ENCODE peak calls at places on chromosomes 13 and 19, in eight cellular contexts. One of them, this sample, is unnamed.

GRCh38 chr19:17333611-17334413 is 843 bp downstream of the ANO8 start:
- DNase-seq in astrocyte of the spinal cord: peak
- DNase-seq in fibroblast of mammary gland: peak
- DNase-seq in fibroblast of pulmonary artery: peak
- DNase-seq in cardiac muscle cell: peak
- DNase-seq in colonic mucosa: no peak
- DNase-seq in mammary epithelial cell: peak
- DNase-seq in neural progenitor cell: peak
- DNase-seq in this sample: peak

GRCh38 chr13:32150794-32151193 is 119.2 kb downstream of the FRY start:
- DNase-seq in astrocyte of the spinal cord: peak
- DNase-seq in fibroblast of mammary gland: peak
- DNase-seq in fibroblast of pulmonary artery: peak
- DNase-seq in cardiac muscle cell: peak
- DNase-seq in colonic mucosa: peak
- DNase-seq in mammary epithelial cell: no peak
- DNase-seq in neural progenitor cell: no peak
- DNase-seq in this sample: peak

GRCh38 chr19:10430505-10431253 is 10.3 kb downstream of the PDE4A start:
- DNase-seq in astrocyte of the spinal cord: no peak
- DNase-seq in fibroblast of mammary gland: no peak
- DNase-seq in fibroblast of pulmonary artery: peak
- DNase-seq in cardiac muscle cell: peak
- DNase-seq in colonic mucosa: peak
- DNase-seq in mammary epithelial cell: no peak
- DNase-seq in neural progenitor cell: peak
- DNase-seq in this sample: peak

GRCh38 chr13:29888306-29888705 is 37.9 kb upstream of the UBL3 start:
- DNase-seq in astrocyte of the spinal cord: no peak
- DNase-seq in fibroblast of mammary gland: peak
- DNase-seq in fibroblast of pulmonary artery: peak
- DNase-seq in cardiac muscle cell: peak
- DNase-seq in colonic mucosa: no peak
- DNase-seq in mammary epithelial cell: peak
- DNase-seq in neural progenitor cell: no peak
- DNase-seq in this sample: peak

GRCh38 chr13:31240921-31241320 is 41.1 kb downstream of the B3GLCT start:
- DNase-seq in astrocyte of the spinal cord: no peak
- DNase-seq in fibroblast of mammary gland: peak
- DNase-seq in fibroblast of pulmonary artery: peak
- DNase-seq in cardiac muscle cell: peak
- DNase-seq in colonic mucosa: no peak
- DNase-seq in mammary epithelial cell: no peak
- DNase-seq in neural progenitor cell: no peak
- DNase-seq in this sample: peak

GRCh38 chr13:95677564-95678386 is 836 bp downstream of the DNAJC3 start:
- DNase-seq in astrocyte of the spinal cord: peak
- DNase-seq in fibroblast of mammary gland: peak
- DNase-seq in fibroblast of pulmonary artery: peak
- DNase-seq in cardiac muscle cell: peak
- DNase-seq in colonic mucosa: peak
- DNase-seq in mammary epithelial cell: peak
- DNase-seq in neural progenitor cell: peak
- DNase-seq in this sample: peak

GRCh38 chr19:35704218-35704617 is at the start of gene ZBTB32:
- DNase-seq in astrocyte of the spinal cord: peak
- DNase-seq in fibroblast of mammary gland: peak
- DNase-seq in fibroblast of pulmonary artery: peak
- DNase-seq in cardiac muscle cell: peak
- DNase-seq in colonic mucosa: peak
- DNase-seq in mammary epithelial cell: peak
- DNase-seq in neural progenitor cell: peak
- DNase-seq in this sample: peak

GRCh38 chr19:21839966-21840365 is 4.0 kb upstream of the ZNF43 start:
- DNase-seq in astrocyte of the spinal cord: no peak
- DNase-seq in fibroblast of mammary gland: no peak
- DNase-seq in fibroblast of pulmonary artery: no peak
- DNase-seq in cardiac muscle cell: no peak
- DNase-seq in colonic mucosa: no peak
- DNase-seq in mammary epithelial cell: no peak
- DNase-seq in neural progenitor cell: no peak
- DNase-seq in this sample: no peak

GRCh38 chr19:57280913-57281425 is 684 bp downstream of the ZNF460 start:
- DNase-seq in astrocyte of the spinal cord: no peak
- DNase-seq in fibroblast of mammary gland: peak
- DNase-seq in fibroblast of pulmonary artery: no peak
- DNase-seq in cardiac muscle cell: no peak
- DNase-seq in colonic mucosa: no peak
- DNase-seq in mammary epithelial cell: peak
- DNase-seq in neural progenitor cell: no peak
- DNase-seq in this sample: no peak

GRCh38 chr13:46296920-46297319 is 85.2 kb downstream of the LRRC63 start:
- DNase-seq in astrocyte of the spinal cord: peak
- DNase-seq in fibroblast of mammary gland: peak
- DNase-seq in fibroblast of pulmonary artery: peak
- DNase-seq in cardiac muscle cell: peak
- DNase-seq in colonic mucosa: no peak
- DNase-seq in mammary epithelial cell: peak
- DNase-seq in neural progenitor cell: no peak
- DNase-seq in this sample: peak

GRCh38 chr19:7292950-7293794 is 1.0 kb downstream of the INSR start:
- DNase-seq in astrocyte of the spinal cord: no peak
- DNase-seq in fibroblast of mammary gland: no peak
- DNase-seq in fibroblast of pulmonary artery: no peak
- DNase-seq in cardiac muscle cell: peak
- DNase-seq in colonic mucosa: peak
- DNase-seq in mammary epithelial cell: no peak
- DNase-seq in neural progenitor cell: peak
- DNase-seq in this sample: no peak

GRCh38 chr13:111344471-111345191 is 24.2 kb downstream of the TEX29 start:
- DNase-seq in astrocyte of the spinal cord: peak
- DNase-seq in fibroblast of mammary gland: peak
- DNase-seq in fibroblast of pulmonary artery: peak
- DNase-seq in cardiac muscle cell: peak
- DNase-seq in colonic mucosa: no peak
- DNase-seq in mammary epithelial cell: no peak
- DNase-seq in neural progenitor cell: peak
- DNase-seq in this sample: peak

GRCh38 chr19:40539070-40539469 is 37.6 kb upstream of the SHKBP1 start:
- DNase-seq in astrocyte of the spinal cord: no peak
- DNase-seq in fibroblast of mammary gland: peak
- DNase-seq in fibroblast of pulmonary artery: no peak
- DNase-seq in cardiac muscle cell: no peak
- DNase-seq in colonic mucosa: no peak
- DNase-seq in mammary epithelial cell: peak
- DNase-seq in neural progenitor cell: no peak
- DNase-seq in this sample: no peak

DNA sequence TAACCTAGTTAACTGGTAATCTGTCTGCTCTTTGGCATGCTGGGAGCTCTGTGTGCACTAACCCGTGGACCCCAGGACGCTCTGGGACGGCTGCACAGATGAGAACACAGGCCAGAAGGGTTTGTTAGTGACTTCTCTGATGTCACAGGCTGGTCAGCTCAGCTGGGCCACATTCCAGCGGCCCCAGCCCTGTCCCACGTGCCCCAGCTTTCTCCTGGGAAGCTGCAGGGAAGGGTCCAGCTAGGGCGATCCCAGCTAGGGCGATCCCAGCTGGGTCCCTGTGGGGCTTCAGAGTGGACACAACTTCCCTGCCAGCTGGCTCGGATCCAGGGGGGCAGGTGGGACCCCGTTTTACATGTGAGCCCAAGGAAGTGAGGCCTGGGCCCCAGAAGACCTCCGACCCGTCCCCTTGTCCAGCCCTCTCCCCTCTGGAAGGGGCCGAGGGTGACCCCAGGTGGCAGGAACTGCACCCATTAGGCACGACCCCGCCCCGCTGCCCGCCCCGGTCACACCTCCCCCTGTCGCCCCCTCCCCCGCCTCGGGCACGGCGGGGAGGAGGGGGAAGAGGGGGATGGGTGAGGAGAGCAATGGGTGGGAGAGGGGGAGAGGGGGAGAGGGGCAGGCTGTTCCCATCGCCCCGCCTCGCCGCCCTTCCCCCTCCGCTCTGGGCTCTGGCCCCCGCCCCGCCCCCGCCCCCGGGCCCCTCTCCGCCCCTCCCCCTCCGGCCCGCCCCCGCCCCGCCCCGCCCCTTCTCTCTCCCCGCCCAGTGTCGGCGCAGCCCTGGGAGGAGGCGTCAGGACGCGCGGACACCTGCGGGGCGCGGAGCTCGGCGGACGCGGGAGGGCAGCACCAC is 75.2 kb upstream of the MCF2L start:
- DNase-seq in astrocyte of the spinal cord: no peak
- DNase-seq in fibroblast of mammary gland: no peak
- DNase-seq in fibroblast of pulmonary artery: peak
- DNase-seq in cardiac muscle cell: peak
- DNase-seq in colonic mucosa: peak
- DNase-seq in mammary epithelial cell: no peak
- DNase-seq in neural progenitor cell: peak
- DNase-seq in this sample: no peak
- TF ChIP-seq CTCF in astrocyte of the spinal cord: no peak
- TF ChIP-seq CTCF in fibroblast of mammary gland: no peak
- TF ChIP-seq CTCF in fibroblast of pulmonary artery: no peak
- TF ChIP-seq CTCF in cardiac muscle cell: no peak
- TF ChIP-seq CTCF in colonic mucosa: no peak
- TF ChIP-seq CTCF in mammary epithelial cell: no peak
- TF ChIP-seq CTCF in neural progenitor cell: no peak
- TF ChIP-seq CTCF in this sample: no peak

GRCh38 chr19:38043649-38044144 is 136.7 kb downstream of the SIPA1L3 start:
- DNase-seq in astrocyte of the spinal cord: no peak
- DNase-seq in fibroblast of mammary gland: no peak
- DNase-seq in fibroblast of pulmonary artery: no peak
- DNase-seq in cardiac muscle cell: no peak
- DNase-seq in colonic mucosa: no peak
- DNase-seq in mammary epithelial cell: no peak
- DNase-seq in neural progenitor cell: no peak
- DNase-seq in this sample: no peak

GRCh38 chr19:38042132-38042531 is 135.1 kb downstream of the SIPA1L3 start:
- DNase-seq in astrocyte of the spinal cord: no peak
- DNase-seq in fibroblast of mammary gland: no peak
- DNase-seq in fibroblast of pulmonary artery: no peak
- DNase-seq in cardiac muscle cell: no peak
- DNase-seq in colonic mucosa: no peak
- DNase-seq in mammary epithelial cell: no peak
- DNase-seq in neural progenitor cell: no peak
- DNase-seq in this sample: no peak

GRCh38 chr19:38045554-38046253 is 138.7 kb downstream of the SIPA1L3 start:
- DNase-seq in astrocyte of the spinal cord: no peak
- DNase-seq in fibroblast of mammary gland: no peak
- DNase-seq in fibroblast of pulmonary artery: no peak
- DNase-seq in cardiac muscle cell: no peak
- DNase-seq in colonic mucosa: no peak
- DNase-seq in mammary epithelial cell: no peak
- DNase-seq in neural progenitor cell: no peak
- DNase-seq in this sample: no peak

GRCh38 chr19:38046254-38047047 is 139.4 kb downstream of the SIPA1L3 start:
- DNase-seq in astrocyte of the spinal cord: no peak
- DNase-seq in fibroblast of mammary gland: no peak
- DNase-seq in fibroblast of pulmonary artery: no peak
- DNase-seq in cardiac muscle cell: no peak
- DNase-seq in colonic mucosa: peak
- DNase-seq in mammary epithelial cell: no peak
- DNase-seq in neural progenitor cell: no peak
- DNase-seq in this sample: no peak

DNA sequence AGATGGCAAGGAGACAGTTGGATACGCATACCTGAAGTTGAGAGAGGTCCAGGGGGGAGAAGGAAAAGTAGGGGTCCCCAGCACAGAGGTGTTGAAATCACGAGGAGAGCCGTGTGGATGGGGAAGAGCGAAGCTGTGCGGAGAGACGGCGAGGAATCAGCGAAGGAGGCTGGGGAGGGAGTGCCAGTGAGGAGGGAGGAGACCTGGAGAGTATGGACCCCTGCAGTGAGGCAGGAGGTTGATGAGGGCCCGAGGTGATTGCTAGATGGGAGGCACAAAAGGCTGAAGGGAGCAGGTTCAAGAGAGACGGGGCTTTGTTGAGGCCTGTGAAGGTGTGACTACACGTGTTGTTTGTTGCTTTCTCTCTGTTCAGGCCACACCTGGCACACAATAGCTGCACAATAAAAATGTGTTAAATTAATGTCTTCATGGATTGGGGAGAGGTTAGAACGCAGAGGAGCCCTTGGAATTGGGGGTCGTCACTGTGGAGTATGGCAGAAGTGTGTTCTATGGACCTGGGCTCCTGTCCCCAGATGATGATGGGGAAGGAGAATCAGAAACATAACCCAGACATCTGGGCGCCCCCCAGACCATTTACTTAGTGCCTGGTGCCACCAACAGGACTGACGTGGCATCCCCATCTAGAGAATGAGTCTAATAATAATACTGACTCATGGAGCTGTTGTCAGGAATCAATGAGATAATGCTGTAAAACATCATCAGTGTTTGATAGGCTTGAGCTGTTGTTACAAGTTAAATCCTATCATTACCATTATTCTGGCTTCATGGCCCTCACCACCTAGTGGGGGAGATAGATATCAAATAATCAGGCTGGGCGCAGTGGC is 137.5 kb downstream of the SIPA1L3 start:
- DNase-seq in astrocyte of the spinal cord: peak
- DNase-seq in fibroblast of mammary gland: peak
- DNase-seq in fibroblast of pulmonary artery: peak
- DNase-seq in cardiac muscle cell: no peak
- DNase-seq in colonic mucosa: no peak
- DNase-seq in mammary epithelial cell: no peak
- DNase-seq in neural progenitor cell: no peak
- DNase-seq in this sample: peak
- TF ChIP-seq CTCF in astrocyte of the spinal cord: peak
- TF ChIP-seq CTCF in fibroblast of mammary gland: peak
- TF ChIP-seq CTCF in fibroblast of pulmonary artery: peak
- TF ChIP-seq CTCF in cardiac muscle cell: no peak
- TF ChIP-seq CTCF in colonic mucosa: no peak
- TF ChIP-seq CTCF in mammary epithelial cell: no peak
- TF ChIP-seq CTCF in neural progenitor cell: no peak
- TF ChIP-seq CTCF in this sample: peak

DNA sequence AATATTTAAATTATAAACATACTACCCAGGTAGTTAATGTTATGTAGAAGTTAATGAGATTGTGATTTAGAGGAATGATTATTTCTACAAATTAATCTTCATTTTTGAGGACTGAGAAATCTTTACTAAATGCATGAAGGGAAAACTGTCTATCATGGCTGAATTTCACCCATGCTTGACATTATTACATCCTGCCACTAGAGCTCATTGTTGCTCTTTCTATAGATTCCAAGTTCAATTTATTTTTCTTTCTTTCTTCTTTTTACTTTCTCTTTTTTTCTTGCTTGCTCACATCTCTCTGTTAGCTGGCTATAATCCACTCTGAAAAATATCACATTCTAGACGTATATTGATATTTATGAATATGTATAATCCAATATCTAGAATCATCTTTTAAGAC is 505.0 kb upstream of the KLHL1 start:
- DNase-seq in astrocyte of the spinal cord: no peak
- DNase-seq in fibroblast of mammary gland: no peak
- DNase-seq in fibroblast of pulmonary artery: peak
- DNase-seq in cardiac muscle cell: peak
- DNase-seq in colonic mucosa: no peak
- DNase-seq in mammary epithelial cell: no peak
- DNase-seq in neural progenitor cell: no peak
- DNase-seq in this sample: no peak
- TF ChIP-seq CTCF in astrocyte of the spinal cord: peak
- TF ChIP-seq CTCF in fibroblast of mammary gland: no peak
- TF ChIP-seq CTCF in fibroblast of pulmonary artery: no peak
- TF ChIP-seq CTCF in cardiac muscle cell: no peak
- TF ChIP-seq CTCF in colonic mucosa: no peak
- TF ChIP-seq CTCF in mammary epithelial cell: peak
- TF ChIP-seq CTCF in neural progenitor cell: peak
- TF ChIP-seq CTCF in this sample: no peak

GRCh38 chr13:60169239-60170031 is 5.7 kb upstream of the DIAPH3 start:
- DNase-seq in astrocyte of the spinal cord: no peak
- DNase-seq in fibroblast of mammary gland: no peak
- DNase-seq in fibroblast of pulmonary artery: no peak
- DNase-seq in cardiac muscle cell: no peak
- DNase-seq in colonic mucosa: no peak
- DNase-seq in mammary epithelial cell: no peak
- DNase-seq in neural progenitor cell: no peak
- DNase-seq in this sample: no peak
- TF ChIP-seq CTCF in astrocyte of the spinal cord: no peak
- TF ChIP-seq CTCF in fibroblast of mammary gland: no peak
- TF ChIP-seq CTCF in fibroblast of pulmonary artery: no peak
- TF ChIP-seq CTCF in cardiac muscle cell: no peak
- TF ChIP-seq CTCF in colonic mucosa: no peak
- TF ChIP-seq CTCF in mammary epithelial cell: no peak
- TF ChIP-seq CTCF in neural progenitor cell: no peak
- TF ChIP-seq CTCF in this sample: no peak